ENCODE peak calls at places on chromosomes 6 and 20, in six cellular contexts. One of them, this sample, is unnamed.

GRCh38 chr6:20657274-20657800 is 123.1 kb downstream of the CDKAL1 start:
- DNase-seq in neural progenitor cell: no peak
- DNase-seq in DND-41: no peak
- DNase-seq in GM23338: no peak
- DNase-seq in mammary epithelial cell: peak
- DNase-seq in fibroblast of lung: no peak
- DNase-seq in this sample: no peak

GRCh38 chr6:13761361-13762036 is 49.9 kb upstream of the RANBP9 start:
- DNase-seq in mammary epithelial cell: peak
- DNase-seq in neural progenitor cell: no peak
- DNase-seq in GM23338: no peak
- DNase-seq in fibroblast of lung: peak
- DNase-seq in DND-41: no peak
- DNase-seq in this sample: peak

GRCh38 chr20:63574156-63574828 is at the start of gene HELZ2:
- DNase-seq in DND-41: peak
- DNase-seq in GM23338: peak
- DNase-seq in fibroblast of lung: peak
- DNase-seq in neural progenitor cell: peak
- DNase-seq in mammary epithelial cell: peak
- DNase-seq in this sample: no peak

GRCh38 chr6:144364727-144365126 is 79.6 kb downstream of the UTRN start:
- DNase-seq in GM23338: no peak
- DNase-seq in DND-41: no peak
- DNase-seq in fibroblast of lung: no peak
- DNase-seq in mammary epithelial cell: no peak
- DNase-seq in neural progenitor cell: no peak
- DNase-seq in this sample: no peak

GRCh38 chr6:137729866-137730629 is 137.0 kb upstream of the TNFAIP3 start:
- DNase-seq in mammary epithelial cell: no peak
- DNase-seq in fibroblast of lung: no peak
- DNase-seq in DND-41: no peak
- DNase-seq in GM23338: no peak
- DNase-seq in neural progenitor cell: no peak
- DNase-seq in this sample: no peak

GRCh38 chr20:460707-461106 is 1.6 kb downstream of the TBC1D20 start:
- DNase-seq in neural progenitor cell: no peak
- DNase-seq in GM23338: no peak
- DNase-seq in fibroblast of lung: peak
- DNase-seq in DND-41: no peak
- DNase-seq in mammary epithelial cell: peak
- DNase-seq in this sample: no peak

GRCh38 chr20:51310216-51310615 is 232.3 kb downstream of the NFATC2 start:
- DNase-seq in DND-41: no peak
- DNase-seq in neural progenitor cell: no peak
- DNase-seq in mammary epithelial cell: no peak
- DNase-seq in fibroblast of lung: no peak
- DNase-seq in GM23338: no peak
- DNase-seq in this sample: no peak

GRCh38 chr6:139230421-139230840 is 61.4 kb downstream of the TXLNB start:
- DNase-seq in DND-41: no peak
- DNase-seq in fibroblast of lung: peak
- DNase-seq in GM23338: peak
- DNase-seq in mammary epithelial cell: no peak
- DNase-seq in neural progenitor cell: peak
- DNase-seq in this sample: no peak

GRCh38 chr6:55964136-55964535 is 88.7 kb upstream of the BMP5 start:
- DNase-seq in mammary epithelial cell: no peak
- DNase-seq in neural progenitor cell: no peak
- DNase-seq in GM23338: no peak
- DNase-seq in fibroblast of lung: no peak
- DNase-seq in DND-41: no peak
- DNase-seq in this sample: no peak

GRCh38 chr6:106975699-106976032 is 1.1 kb upstream of the CD24 start:
- DNase-seq in GM23338: peak
- DNase-seq in mammary epithelial cell: peak
- DNase-seq in fibroblast of lung: peak
- DNase-seq in neural progenitor cell: peak
- DNase-seq in DND-41: no peak
- DNase-seq in this sample: no peak

GRCh38 chr6:53011993-53012392 is 16.9 kb upstream of the GSTA4 start:
- DNase-seq in mammary epithelial cell: no peak
- DNase-seq in DND-41: no peak
- DNase-seq in neural progenitor cell: no peak
- DNase-seq in GM23338: no peak
- DNase-seq in fibroblast of lung: peak
- DNase-seq in this sample: no peak

GRCh38 chr6:123803862-123804681 is at the start of gene NKAIN2:
- DNase-seq in fibroblast of lung: no peak
- DNase-seq in neural progenitor cell: peak
- DNase-seq in mammary epithelial cell: peak
- DNase-seq in DND-41: no peak
- DNase-seq in GM23338: peak
- DNase-seq in this sample: no peak

GRCh38 chr6:32113386-32114352 is 4.5 kb upstream of the TNXB start:
- DNase-seq in DND-41: no peak
- DNase-seq in neural progenitor cell: peak
- DNase-seq in mammary epithelial cell: no peak
- DNase-seq in fibroblast of lung: peak
- DNase-seq in GM23338: peak
- DNase-seq in this sample: no peak

GRCh38 chr6:53107091-53107490 is 41.5 kb downstream of the GCM1 start:
- DNase-seq in GM23338: no peak
- DNase-seq in neural progenitor cell: no peak
- DNase-seq in fibroblast of lung: peak
- DNase-seq in mammary epithelial cell: peak
- DNase-seq in DND-41: no peak
- DNase-seq in this sample: peak

GRCh38 chr20:33568378-33569289 is 78.7 kb downstream of the CBFA2T2 start:
- DNase-seq in neural progenitor cell: peak
- DNase-seq in mammary epithelial cell: no peak
- DNase-seq in DND-41: peak
- DNase-seq in fibroblast of lung: peak
- DNase-seq in GM23338: peak
- DNase-seq in this sample: no peak

GRCh38 chr6:36120979-36121706 is 9.2 kb upstream of the MAPK13 start:
- DNase-seq in neural progenitor cell: no peak
- DNase-seq in mammary epithelial cell: peak
- DNase-seq in GM23338: peak
- DNase-seq in fibroblast of lung: peak
- DNase-seq in DND-41: no peak
- DNase-seq in this sample: no peak

GRCh38 chr6:134875367-134875766 is 74.5 kb downstream of the ALDH8A1 start:
- DNase-seq in fibroblast of lung: peak
- DNase-seq in mammary epithelial cell: peak
- DNase-seq in neural progenitor cell: no peak
- DNase-seq in GM23338: no peak
- DNase-seq in DND-41: peak
- DNase-seq in this sample: no peak

GRCh38 chr20:63655249-63655648 is 2.0 kb upstream of the STMN3 start:
- DNase-seq in fibroblast of lung: no peak
- DNase-seq in GM23338: no peak
- DNase-seq in neural progenitor cell: no peak
- DNase-seq in DND-41: no peak
- DNase-seq in mammary epithelial cell: no peak
- DNase-seq in this sample: no peak

GRCh38 chr6:36958775-36959554 is 4.4 kb downstream of the PI16 start:
- DNase-seq in neural progenitor cell: no peak
- DNase-seq in fibroblast of lung: no peak
- DNase-seq in mammary epithelial cell: no peak
- DNase-seq in GM23338: peak
- DNase-seq in DND-41: no peak
- DNase-seq in this sample: no peak

GRCh38 chr6:25384967-25385366 is 105.8 kb downstream of the CARMIL1 start:
- DNase-seq in fibroblast of lung: no peak
- DNase-seq in GM23338: no peak
- DNase-seq in mammary epithelial cell: no peak
- DNase-seq in neural progenitor cell: no peak
- DNase-seq in DND-41: no peak
- DNase-seq in this sample: no peak

GRCh38 chr20:43559588-43559987 is 761 bp downstream of the SGK2 start:
- DNase-seq in GM23338: no peak
- DNase-seq in DND-41: no peak
- DNase-seq in neural progenitor cell: no peak
- DNase-seq in fibroblast of lung: no peak
- DNase-seq in mammary epithelial cell: no peak
- DNase-seq in this sample: no peak

GRCh38 chr20:40897177-40897700 is 131.4 kb upstream of the TOP1 start:
- DNase-seq in mammary epithelial cell: no peak
- DNase-seq in DND-41: no peak
- DNase-seq in GM23338: no peak
- DNase-seq in neural progenitor cell: no peak
- DNase-seq in fibroblast of lung: peak
- DNase-seq in this sample: no peak

GRCh38 chr6:108966855-108967755 is 118.9 kb downstream of the ARMC2 start:
- DNase-seq in DND-41: no peak
- DNase-seq in neural progenitor cell: peak
- DNase-seq in GM23338: peak
- DNase-seq in fibroblast of lung: peak
- DNase-seq in mammary epithelial cell: peak
- DNase-seq in this sample: no peak

GRCh38 chr6:111580826-111581505 is 24.7 kb downstream of the TRAF3IP2 start:
- DNase-seq in mammary epithelial cell: no peak
- DNase-seq in DND-41: no peak
- DNase-seq in GM23338: peak
- DNase-seq in neural progenitor cell: no peak
- DNase-seq in fibroblast of lung: peak
- DNase-seq in this sample: no peak

GRCh38 chr6:111583221-111583620 is 22.5 kb downstream of the TRAF3IP2 start:
- DNase-seq in fibroblast of lung: no peak
- DNase-seq in mammary epithelial cell: no peak
- DNase-seq in neural progenitor cell: no peak
- DNase-seq in DND-41: no peak
- DNase-seq in GM23338: no peak
- DNase-seq in this sample: no peak

GRCh38 chr6:111580401-111580800 is 25.3 kb downstream of the TRAF3IP2 start:
- DNase-seq in mammary epithelial cell: no peak
- DNase-seq in DND-41: no peak
- DNase-seq in neural progenitor cell: no peak
- DNase-seq in GM23338: no peak
- DNase-seq in fibroblast of lung: no peak
- DNase-seq in this sample: no peak

GRCh38 chr6:111583986-111584385 is 21.7 kb downstream of the TRAF3IP2 start:
- DNase-seq in fibroblast of lung: no peak
- DNase-seq in GM23338: no peak
- DNase-seq in mammary epithelial cell: no peak
- DNase-seq in neural progenitor cell: no peak
- DNase-seq in DND-41: no peak
- DNase-seq in this sample: no peak

GRCh38 chr6:111581957-111582356 is 23.7 kb downstream of the TRAF3IP2 start:
- DNase-seq in neural progenitor cell: no peak
- DNase-seq in fibroblast of lung: no peak
- DNase-seq in GM23338: no peak
- DNase-seq in mammary epithelial cell: no peak
- DNase-seq in DND-41: no peak
- DNase-seq in this sample: no peak
- TF ChIP-seq CTCF in neural progenitor cell: no peak
- TF ChIP-seq CTCF in fibroblast of lung: no peak
- TF ChIP-seq CTCF in GM23338: no peak
- TF ChIP-seq CTCF in mammary epithelial cell: no peak
- TF ChIP-seq CTCF in DND-41: no peak
- TF ChIP-seq CTCF in this sample: no peak

GRCh38 chr6:73610444-73611275 is 43.1 kb downstream of the SLC17A5 start:
- DNase-seq in neural progenitor cell: peak
- DNase-seq in mammary epithelial cell: peak
- DNase-seq in DND-41: no peak
- DNase-seq in GM23338: peak
- DNase-seq in fibroblast of lung: peak
- DNase-seq in this sample: no peak

GRCh38 chr6:73612611-73613010 is 41.2 kb downstream of the SLC17A5 start:
- DNase-seq in neural progenitor cell: no peak
- DNase-seq in fibroblast of lung: no peak
- DNase-seq in DND-41: no peak
- DNase-seq in mammary epithelial cell: no peak
- DNase-seq in GM23338: no peak
- DNase-seq in this sample: no peak

GRCh38 chr6:73608761-73609160 is 45.0 kb downstream of the SLC17A5 start:
- DNase-seq in neural progenitor cell: no peak
- DNase-seq in GM23338: no peak
- DNase-seq in mammary epithelial cell: no peak
- DNase-seq in fibroblast of lung: no peak
- DNase-seq in DND-41: no peak
- DNase-seq in this sample: no peak

GRCh38 chr6:73614802-73615201 is 39.0 kb downstream of the SLC17A5 start:
- DNase-seq in fibroblast of lung: no peak
- DNase-seq in neural progenitor cell: no peak
- DNase-seq in DND-41: no peak
- DNase-seq in GM23338: peak
- DNase-seq in mammary epithelial cell: no peak
- DNase-seq in this sample: no peak

GRCh38 chr6:73613806-73614536 is 39.8 kb downstream of the SLC17A5 start:
- DNase-seq in DND-41: no peak
- DNase-seq in fibroblast of lung: no peak
- DNase-seq in GM23338: no peak
- DNase-seq in neural progenitor cell: no peak
- DNase-seq in mammary epithelial cell: no peak
- DNase-seq in this sample: no peak
- H3K27ac ChIP-seq in DND-41: no peak
- H3K27ac ChIP-seq in fibroblast of lung: no peak
- H3K27ac ChIP-seq in GM23338: no peak
- H3K27ac ChIP-seq in neural progenitor cell: no peak
- H3K27ac ChIP-seq in mammary epithelial cell: no peak
- H3K27ac ChIP-seq in this sample: no peak

DNA sequence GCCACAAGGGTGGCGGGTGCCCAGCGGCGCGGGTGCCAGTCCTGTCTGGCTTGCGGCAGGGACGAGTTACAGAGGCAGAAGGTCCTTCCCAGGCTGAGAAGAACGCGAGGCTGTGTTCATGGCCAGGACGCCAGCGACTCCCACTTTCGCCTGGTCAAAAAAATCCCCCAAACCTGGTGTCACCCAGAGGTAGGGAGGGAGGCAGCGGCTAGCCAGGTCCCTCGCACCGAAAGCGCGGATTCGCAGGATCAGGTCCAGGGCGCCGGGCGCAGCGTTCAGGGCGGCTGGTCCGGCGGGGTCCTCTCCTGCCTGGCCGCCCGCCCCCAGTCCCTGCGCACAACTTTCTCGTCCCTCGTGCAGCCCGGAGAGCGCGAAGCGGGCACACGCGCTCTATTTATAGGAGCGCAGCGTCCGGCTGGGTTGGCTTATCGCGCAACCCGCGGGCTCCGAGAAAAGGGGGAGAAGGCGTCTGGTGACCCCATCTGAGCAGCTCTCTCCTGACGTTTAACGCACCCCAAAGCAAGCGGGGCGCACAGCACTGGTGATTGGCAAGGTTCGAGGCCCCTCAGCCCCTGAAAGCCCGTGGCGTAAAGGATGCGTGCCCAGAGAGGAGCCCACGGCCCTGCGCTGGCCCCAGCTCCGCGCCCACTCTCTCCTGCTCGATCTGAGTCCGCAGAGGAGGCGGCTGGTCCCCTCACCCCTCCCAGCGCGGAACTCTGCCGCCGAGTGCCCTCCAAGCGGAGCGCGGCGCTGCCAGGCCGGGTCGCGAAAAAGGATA is 519 bp downstream of the CBLN4 start:
- DNase-seq in DND-41: no peak
- DNase-seq in neural progenitor cell: peak
- DNase-seq in fibroblast of lung: no peak
- DNase-seq in GM23338: no peak
- DNase-seq in mammary epithelial cell: no peak
- DNase-seq in this sample: no peak
- TF ChIP-seq EZH2 in DND-41: no peak
- TF ChIP-seq EZH2 in neural progenitor cell: peak
- TF ChIP-seq EZH2 in fibroblast of lung: no peak
- TF ChIP-seq EZH2 in GM23338: no peak
- TF ChIP-seq EZH2 in mammary epithelial cell: no peak
- TF ChIP-seq EZH2 in this sample: peak

GRCh38 chr6:161694995-161695394 is 421.1 kb upstream of the AGPAT4 start:
- DNase-seq in DND-41: no peak
- DNase-seq in mammary epithelial cell: no peak
- DNase-seq in neural progenitor cell: peak
- DNase-seq in fibroblast of lung: peak
- DNase-seq in GM23338: peak
- DNase-seq in this sample: no peak
- TF ChIP-seq CTCF in DND-41: peak
- TF ChIP-seq CTCF in mammary epithelial cell: peak
- TF ChIP-seq CTCF in neural progenitor cell: peak
- TF ChIP-seq CTCF in fibroblast of lung: peak
- TF ChIP-seq CTCF in GM23338: peak
- TF ChIP-seq CTCF in this sample: peak

This sample was measured in keratinocyte.